ENCODE peak calls at places on chromosomes 1 and 21, in six cellular contexts. Z is thoracic aorta, G is GM12865, D is A549, V is fibroblast of mammary gland, U is cardiac fibroblast. I is an unnamed sample.
A peak's percentile ranks its signal among the peaks of the same experiment; 100 is the strongest.

GRCh38 chr1:22428672-22429071 is 23.0 kb upstream of the ZBTB40 start:
- DNase-seq in Z (no peak), G (peak; percentile 53), D (peak; percentile 80), V (peak; percentile 73), U (peak; percentile 69), I (no peak)

GRCh38 chr1:163072658-163073057 is 3.5 kb downstream of the RGS4 start:
- DNase-seq in Z (no peak), G (no peak), D (no peak), V (peak; percentile 54), U (no peak), I (no peak)

GRCh38 chr1:187641907-187642306 is 813.2 kb downstream of the PLA2G4A start:
- DNase-seq in Z (no peak), G (no peak), D (no peak), V (no peak), U (peak; percentile 4), I (no peak)

GRCh38 chr1:56575865-56576264 is 3.5 kb downstream of the PLPP3 start:
- DNase-seq in Z (no peak), G (no peak), D (no peak), V (no peak), U (no peak), I (no peak)

GRCh38 chr21:38075833-38076567 is 159.7 kb upstream of the KCNJ6 start:
- DNase-seq in Z (no peak), G (no peak), D (no peak), V (no peak), U (no peak), I (no peak)

GRCh38 chr1:40313329-40313957 is 3.6 kb downstream of the COL9A2 start:
- DNase-seq in Z (no peak), G (peak; percentile 69), D (no peak), V (peak; percentile 56), U (peak; percentile 35), I (no peak)

GRCh38 chr1:43763497-43763973 is 56.2 kb downstream of the ST3GAL3 start:
- DNase-seq in Z (peak; percentile 56), G (peak; percentile 74), D (peak; percentile 79), V (peak; percentile 92), U (peak; percentile 95), I (peak; percentile 92)

GRCh38 chr1:58782308-58783089 is 1.3 kb downstream of the JUN start:
- DNase-seq in Z (no peak), G (peak; percentile 85), D (peak; percentile 39), V (no peak), U (peak; percentile 62), I (no peak)

GRCh38 chr1:30684881-30685795 is 38.2 kb downstream of the MATN1 start:
- DNase-seq in Z (no peak), G (no peak), D (peak; percentile 17), V (no peak), U (no peak), I (no peak)

GRCh38 chr21:36120304-36120902 is 14.5 kb upstream of the CBR3 start:
- DNase-seq in Z (no peak), G (no peak), D (no peak), V (no peak), U (no peak), I (no peak)

GRCh38 chr1:70397013-70397412 is 14.1 kb upstream of the CTH start:
- DNase-seq in Z (no peak), G (no peak), D (no peak), V (no peak), U (no peak), I (no peak)

GRCh38 chr1:22224091-22224490 is 81.2 kb upstream of the WNT4 start:
- DNase-seq in Z (no peak), G (no peak), D (no peak), V (no peak), U (no peak), I (no peak)

GRCh38 chr1:110605446-110605845 is 712 bp downstream of the KCNA2 start:
- DNase-seq in Z (no peak), G (no peak), D (no peak), V (no peak), U (no peak), I (no peak)
- H3K4me3 ChIP-seq in Z (peak overlapping the region; percentile 84), G (no peak overlapping the region), D (no peak overlapping the region), V (no peak overlapping the region), U (no peak overlapping the region), I (no peak overlapping the region)

GRCh38 chr1:6170116-6170741 is 9.9 kb downstream of the CHD5 start:
- DNase-seq in Z (no peak), G (no peak), D (no peak), V (no peak), U (no peak), I (no peak)

GRCh38 chr1:6170742-6171201 is 9.3 kb downstream of the CHD5 start:
- DNase-seq in Z (no peak), G (no peak), D (no peak), V (no peak), U (no peak), I (no peak)

GRCh38 chr1:6172549-6172948 is 7.6 kb downstream of the CHD5 start:
- DNase-seq in Z (no peak), G (no peak), D (no peak), V (no peak), U (no peak), I (no peak)

GRCh38 chr1:6168947-6169586 is 11.1 kb downstream of the CHD5 start:
- DNase-seq in Z (no peak), G (no peak), D (no peak), V (no peak), U (no peak), I (no peak)

DNA sequence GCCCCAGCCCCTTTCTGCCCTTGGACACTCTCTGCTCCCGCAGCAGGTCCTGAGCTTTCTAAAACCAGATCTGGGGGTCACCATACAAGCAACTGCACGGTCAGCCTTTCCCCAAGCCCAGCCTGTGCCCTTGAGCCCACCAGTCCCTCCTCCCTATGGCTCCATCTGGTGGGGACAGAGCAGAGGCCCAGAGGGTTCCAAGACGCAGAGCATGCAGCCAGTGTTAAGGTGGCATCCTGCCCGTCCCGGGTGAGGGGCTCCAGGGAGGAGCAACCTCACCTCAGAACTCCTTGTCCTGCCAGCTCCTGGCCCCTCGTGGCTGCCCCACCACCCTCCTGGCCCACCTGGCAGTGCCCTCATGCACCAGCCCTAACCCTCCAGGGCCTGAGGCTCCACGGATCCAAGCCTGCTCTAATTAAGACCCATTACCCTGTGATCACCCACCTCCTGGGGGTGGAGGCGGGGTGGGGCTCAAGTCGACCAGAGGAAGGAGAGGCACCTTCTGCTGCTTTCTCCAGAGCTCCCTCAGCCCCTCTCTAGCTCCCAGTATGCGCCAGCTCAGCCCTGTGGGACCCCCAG is 8.5 kb downstream of the CHD5 start:
- DNase-seq in Z (no peak), G (no peak), D (peak; percentile 33), V (no peak), U (no peak), I (no peak)
- TF ChIP-seq CTCF in Z (no peak), G (no peak), D (peak; percentile 48), V (peak; percentile 38), U (peak; percentile 39), I (peak; percentile 30)

GRCh38 chr1:91753878-91754277 is 132.1 kb downstream of the TGFBR3 start:
- DNase-seq in Z (no peak), G (no peak), D (no peak), V (peak; percentile 23), U (no peak), I (no peak)

GRCh38 chr1:91754348-91754747 is 131.6 kb downstream of the TGFBR3 start:
- DNase-seq in Z (no peak), G (peak; percentile 65), D (no peak), V (peak; percentile 80), U (peak; percentile 35), I (no peak)

GRCh38 chr1:91750398-91750996 is 135.5 kb downstream of the TGFBR3 start:
- DNase-seq in Z (no peak), G (no peak), D (no peak), V (peak; percentile 89), U (peak; percentile 40), I (no peak)

GRCh38 chr1:91751281-91751680 is 134.7 kb downstream of the TGFBR3 start:
- DNase-seq in Z (no peak), G (no peak), D (no peak), V (peak; percentile 91), U (peak; percentile 90), I (peak; percentile 60)

DNA sequence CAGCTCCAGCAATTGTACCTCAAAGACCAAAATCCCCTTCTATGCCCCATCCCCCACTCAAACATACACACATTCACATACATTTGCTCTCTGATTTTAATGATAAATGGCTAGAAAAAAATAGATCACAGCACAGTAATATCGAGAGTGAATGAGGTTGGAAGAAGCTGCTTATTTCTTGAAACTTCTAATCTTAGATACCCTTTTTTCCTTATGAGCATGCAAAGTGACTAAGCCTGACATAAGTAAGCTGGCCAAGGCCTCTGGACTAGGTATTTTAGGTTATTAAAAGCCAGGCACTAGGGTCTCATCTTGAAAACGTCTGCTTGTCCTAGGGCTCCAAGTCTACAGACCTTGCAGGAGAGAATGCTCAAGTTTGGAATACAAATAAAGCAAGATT is 133.6 kb downstream of the TGFBR3 start:
- DNase-seq in Z (no peak), G (peak; percentile 74), D (no peak), V (no peak), U (no peak), I (no peak)
- H3K4me3 ChIP-seq in Z (no peak overlapping the region), G (no peak overlapping the region), D (no peak overlapping the region), V (no peak overlapping the region), U (no peak overlapping the region), I (no peak overlapping the region)

GRCh38 chr1:170885551-170885950 is 49.8 kb upstream of the MROH9 start:
- DNase-seq in Z (no peak), G (no peak), D (no peak), V (peak; percentile 10), U (no peak), I (no peak)

GRCh38 chr1:170886460-170886859 is 48.9 kb upstream of the MROH9 start:
- DNase-seq in Z (no peak), G (no peak), D (no peak), V (no peak), U (no peak), I (no peak)

DNA sequence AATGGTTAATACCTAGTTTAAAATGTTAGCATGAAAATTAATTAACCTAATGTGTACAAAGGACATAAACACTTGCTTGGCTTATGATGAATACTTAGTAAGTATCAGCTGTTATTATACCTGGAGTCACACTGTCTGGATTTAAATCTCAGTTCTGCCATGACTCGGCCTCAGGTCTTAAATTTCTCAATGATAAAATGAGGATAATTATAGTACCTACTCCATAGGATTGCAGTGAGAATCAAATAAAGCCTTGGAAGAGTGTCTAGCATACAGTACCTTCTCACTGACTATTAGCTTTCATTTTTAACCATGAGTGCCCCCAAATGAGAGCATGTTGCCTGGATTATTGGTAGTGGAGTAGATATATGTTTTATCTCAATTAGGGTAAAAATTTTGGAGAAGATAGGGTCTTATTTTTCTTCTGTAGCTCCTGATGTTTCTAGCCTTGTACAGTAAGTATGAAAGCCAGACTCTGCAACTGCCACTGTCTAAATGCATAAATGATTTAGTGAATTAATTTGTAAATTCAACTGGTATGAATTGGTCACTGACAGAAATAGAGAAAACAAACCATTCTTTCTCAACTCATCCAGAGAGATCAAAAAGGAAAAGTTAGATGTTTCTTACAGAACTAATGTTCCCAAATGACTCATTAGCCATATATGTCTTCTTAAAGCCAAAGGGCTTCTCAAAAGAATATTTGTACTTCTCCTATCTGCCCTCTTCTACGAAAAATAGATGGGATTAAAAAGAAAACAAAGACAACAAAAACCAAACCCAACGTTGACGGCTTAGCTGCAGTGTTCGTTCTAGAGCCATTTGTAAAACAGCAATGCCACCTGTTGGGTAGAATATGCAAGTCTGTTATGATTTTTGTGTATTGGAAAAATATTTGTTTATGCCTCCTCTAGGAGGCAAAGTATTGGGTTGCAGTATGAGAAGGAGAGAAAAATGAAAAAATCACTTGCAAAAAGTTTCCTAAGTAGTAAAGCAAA is 53.8 kb upstream of the MROH9 start:
- DNase-seq in Z (no peak), G (peak; percentile 64), D (peak; percentile 4), V (peak; percentile 73), U (peak; percentile 75), I (peak; percentile 10)
- TF ChIP-seq CTCF in Z (peak; percentile 47), G (peak; percentile 60), D (peak; percentile 34), V (peak; percentile 60), U (peak; percentile 47), I (peak; percentile 79)

I was measured in LNCaP clone FGC.